ENCODE peak calls at places on chromosomes 12 and 14, in five cellular contexts. I is lung; N is CD4-positive, CD25-positive, alpha-beta regulatory T cell; R is tibial artery; U is fibroblast of lung. H is an unnamed sample.

GRCh38 chr12:52828156-52829090 is 5.7 kb downstream of the KRT79 start:
- DNase-seq in N (no peak), I (no peak), R (no peak), U (no peak), H (no peak)

GRCh38 chr12:120365675-120366340 is 3.2 kb downstream of the MSI1 start:
- DNase-seq in I (peak), U (no peak), R (no peak), N (no peak), H (no peak)

GRCh38 chr12:110579889-110580253 is 3.2 kb downstream of the PPTC7 start:
- DNase-seq in U (no peak), I (no peak), R (no peak), N (no peak), H (no peak)

GRCh38 chr14:67574806-67575205 is 25.3 kb downstream of the PIGH start:
- DNase-seq in U (no peak), I (no peak), R (no peak), N (no peak), H (no peak)

GRCh38 chr14:20477211-20477876 is 8.1 kb downstream of the PNP start:
- DNase-seq in N (peak), R (peak), I (peak), U (peak), H (no peak)

GRCh38 chr12:101001669-101002068 is 207.1 kb downstream of the ANO4 start:
- DNase-seq in N (no peak), R (no peak), U (no peak), I (no peak), H (no peak)

GRCh38 chr14:92945544-92945943 is 22.6 kb downstream of the CHGA start:
- DNase-seq in I (no peak), N (no peak), R (no peak), U (no peak), H (no peak)

GRCh38 chr12:128817115-128818015 is 6.4 kb downstream of the SLC15A4 start:
- DNase-seq in U (peak), N (no peak), R (peak), I (no peak), H (no peak)

GRCh38 chr14:51552275-51552674 is 99.4 kb upstream of the FRMD6 start:
- DNase-seq in U (no peak), I (no peak), N (no peak), R (no peak), H (no peak)

GRCh38 chr14:26394114-26394855 is 203.5 kb downstream of the NOVA1 start:
- DNase-seq in N (no peak), U (peak), I (no peak), R (no peak), H (no peak)

GRCh38 chr12:79935624-79936040 is 735 bp upstream of the PPP1R12A start:
- DNase-seq in R (no peak), N (peak), U (peak), I (no peak), H (peak)

GRCh38 chr12:92074889-92075288 is 70.8 kb downstream of the BTG1 start:
- DNase-seq in I (no peak), N (no peak), U (no peak), R (no peak), H (no peak)

GRCh38 chr12:6285063-6285477 is 25.4 kb upstream of the PLEKHG6 start:
- DNase-seq in U (peak), R (peak), N (peak), I (peak), H (peak)

GRCh38 chr12:112261559-112261958 is 120.7 kb downstream of the HECTD4 start:
- DNase-seq in I (no peak), U (no peak), R (no peak), N (no peak), H (peak)

GRCh38 chr12:53299101-53299453 is 418 bp upstream of the MYG1 start:
- DNase-seq in N (no peak), U (peak), R (no peak), I (peak), H (no peak)

GRCh38 chr14:63881926-63882325 is 29.1 kb downstream of the SYNE2 start:
- DNase-seq in I (no peak), R (peak), U (no peak), N (no peak), H (no peak)

GRCh38 chr12:14774944-14775651 is 28.2 kb downstream of the WBP11 start:
- DNase-seq in I (peak), U (peak), R (peak), N (peak), H (no peak)

GRCh38 chr14:97219356-97220017 is 422.3 kb downstream of the VRK1 start:
- DNase-seq in I (no peak), U (no peak), N (peak), R (no peak), H (no peak)

GRCh38 chr12:92759634-92760268 is 57.0 kb downstream of the PLEKHG7 start:
- DNase-seq in R (no peak), U (peak), I (no peak), N (no peak), H (no peak)

GRCh38 chr12:107718606-107719005 is 33.0 kb downstream of the PWP1 start:
- DNase-seq in R (no peak), N (no peak), I (no peak), U (no peak), H (no peak)

GRCh38 chr14:65222434-65222833 is 120.1 kb upstream of the MAX start:
- DNase-seq in I (peak), R (no peak), U (peak), N (peak), H (peak)

GRCh38 chr14:106507354-106507753 is 981.0 kb downstream of the TMEM121 start:
- DNase-seq in N (no peak), U (no peak), R (no peak), I (no peak), H (no peak)

GRCh38 chr12:24823808-24824515 is 124.9 kb downstream of the BCAT1 start:
- DNase-seq in N (no peak), R (no peak), U (no peak), I (no peak), H (no peak)

GRCh38 chr14:98186140-98186539 is 1085.9 kb downstream of the BCL11B start:
- DNase-seq in U (peak), I (no peak), N (no peak), R (no peak), H (no peak)

GRCh38 chr12:120719072-120719471 is 6.6 kb upstream of the ACADS start:
- DNase-seq in R (no peak), U (no peak), I (no peak), N (peak), H (no peak)

GRCh38 chr12:46938071-46938678 is 112.4 kb upstream of the SLC38A4 start:
- DNase-seq in U (peak), R (no peak), N (no peak), I (no peak), H (no peak)

GRCh38 chr12:105955976-105956375 is 182.8 kb downstream of the NUAK1 start:
- DNase-seq in U (no peak), R (no peak), I (no peak), N (no peak), H (no peak)

GRCh38 chr14:101889898-101890297 is 74.5 kb upstream of the DYNC1H1 start:
- DNase-seq in R (no peak), I (no peak), U (no peak), N (peak), H (no peak)

GRCh38 chr12:42770261-42770660 is 180.7 kb upstream of the PRICKLE1 start:
- DNase-seq in U (no peak), N (no peak), R (no peak), I (no peak), H (no peak)

GRCh38 chr12:106760184-106760531 is 14.3 kb upstream of the RIC8B start:
- DNase-seq in N (peak), U (peak), I (peak), R (no peak), H (no peak)

GRCh38 chr12:60106207-60106606 is 510.4 kb downstream of the SLC16A7 start:
- DNase-seq in N (no peak), U (peak), I (no peak), R (no peak), H (no peak)

GRCh38 chr14:22614240-22614799 is 16.2 kb downstream of the ABHD4 start:
- DNase-seq in N (no peak), U (peak), I (no peak), R (no peak), H (no peak)

DNA sequence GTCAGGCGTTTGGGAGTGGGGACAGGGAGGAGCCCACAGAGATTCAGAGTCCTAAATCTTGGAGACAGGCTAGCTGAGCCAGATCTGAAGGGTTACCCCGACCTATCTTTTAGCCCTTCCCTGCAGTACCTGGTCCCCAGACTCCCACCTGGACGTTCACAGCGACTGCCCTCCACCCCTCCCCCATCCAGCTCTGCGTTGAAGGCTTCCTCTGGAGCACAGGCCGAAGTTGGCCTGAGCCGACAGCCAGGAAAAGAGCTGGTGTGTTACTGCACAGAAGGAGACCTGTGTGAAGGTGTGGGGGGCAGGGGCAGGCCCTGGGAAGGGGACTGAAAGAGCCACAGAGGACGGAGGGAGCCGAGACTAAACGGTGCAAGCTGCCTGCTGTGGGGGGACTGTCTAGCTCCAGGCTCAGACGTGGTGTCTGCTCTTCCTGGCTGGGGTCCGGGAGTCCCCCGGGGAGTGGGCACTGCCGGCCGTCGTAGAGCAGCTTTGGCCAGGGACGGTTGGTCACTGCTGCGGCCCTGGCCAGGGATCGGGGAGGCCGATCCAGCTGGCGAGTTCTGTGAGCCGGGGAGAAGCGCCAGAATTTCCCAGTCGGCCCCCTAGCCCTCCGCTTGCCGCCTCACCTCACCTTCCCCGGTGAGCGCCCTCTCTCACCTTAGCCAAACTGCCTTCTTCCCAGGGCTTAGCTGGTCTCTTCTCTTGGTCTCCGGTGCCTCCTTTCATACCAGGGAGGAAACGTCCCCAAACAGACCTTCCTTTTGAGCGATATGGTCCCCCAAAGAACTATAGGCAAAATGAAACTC is 869 bp upstream of the COL2A1 start:
- DNase-seq in I (no peak), R (no peak), N (no peak), U (no peak), H (no peak)
- H3K4me3 ChIP-seq in I (no peak), R (no peak), N (no peak), U (no peak), H (peak)

DNA sequence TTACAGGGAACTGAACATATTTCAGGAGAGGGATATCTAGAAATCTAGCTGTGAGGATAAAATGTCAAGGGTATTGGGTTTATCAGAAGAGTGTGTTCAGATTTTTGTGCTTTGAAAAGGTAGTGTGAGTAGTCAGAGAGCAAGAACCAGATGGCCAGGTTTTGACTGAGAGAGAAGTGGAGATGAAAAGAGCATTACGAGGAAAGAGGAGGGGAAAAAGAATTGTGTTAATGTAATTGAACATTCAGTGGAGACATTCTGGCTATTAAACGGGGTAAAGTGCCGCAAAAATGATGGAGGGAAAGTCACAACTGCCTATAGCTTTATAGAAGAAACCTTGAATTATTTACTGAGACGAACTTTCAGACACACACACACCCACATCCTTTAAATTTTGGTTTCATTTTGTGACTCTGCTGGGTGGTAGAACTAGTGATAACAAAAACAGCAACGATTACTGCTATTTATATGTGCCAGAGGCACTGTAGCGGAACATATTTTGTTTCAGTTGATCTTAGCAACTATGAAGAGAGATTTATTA is 213.6 kb downstream of the ERC1 start:
- DNase-seq in I (no peak), N (peak), R (no peak), U (peak), H (no peak)
- H3K4me3 ChIP-seq in I (no peak), N (peak), R (peak), U (peak), H (peak)

DNA sequence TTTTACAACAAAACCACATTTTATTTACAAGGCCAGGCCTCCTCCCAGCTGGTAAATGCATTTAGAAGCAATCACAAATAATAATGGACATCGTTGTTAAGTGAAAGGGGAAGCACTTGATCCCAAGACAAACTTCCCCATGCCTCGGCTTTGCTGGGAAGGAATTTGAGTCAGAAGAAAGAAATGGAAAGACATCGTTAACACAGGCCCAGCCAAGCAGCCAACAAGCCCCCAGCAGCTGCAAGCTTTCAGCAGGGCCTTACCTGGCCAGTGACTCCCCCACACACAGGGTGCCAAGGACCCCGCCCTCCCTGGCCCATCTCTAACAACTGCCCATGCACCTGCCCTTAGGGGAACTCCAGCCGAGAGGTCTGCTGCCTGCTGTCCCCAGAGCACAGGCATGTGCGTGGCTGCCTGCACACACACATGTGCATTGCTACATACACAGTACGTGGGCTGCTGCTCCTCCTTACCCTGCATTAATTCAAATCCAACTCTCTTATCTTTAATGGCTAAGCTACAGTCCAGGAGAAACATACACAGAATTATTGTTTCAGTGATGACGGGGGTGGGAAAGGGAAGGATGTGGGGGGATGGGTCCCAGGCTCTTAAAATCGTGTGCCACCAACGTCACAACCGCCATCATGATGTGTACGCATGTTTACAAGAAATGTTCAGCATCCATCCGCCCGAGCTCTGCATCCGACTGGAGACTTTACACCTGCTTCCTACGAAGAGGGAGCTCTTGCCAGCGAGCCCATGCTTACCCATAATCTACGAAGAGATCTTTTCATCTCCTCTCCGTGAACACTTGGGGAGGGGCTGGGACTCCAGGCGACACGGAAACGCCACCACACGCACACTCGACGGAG is 9.8 kb downstream of the BCL11B start:
- DNase-seq in R (no peak), N (peak), I (no peak), U (no peak), H (no peak)
- H3K4me3 ChIP-seq in R (no peak), N (peak), I (no peak), U (no peak), H (no peak)

GRCh38 chr14:100725587-100726387 is 905 bp upstream of the DLK1 start:
- DNase-seq in U (no peak), N (no peak), R (no peak), I (no peak), H (no peak)
- H3K4me3 ChIP-seq in U (no peak), N (no peak), R (no peak), I (no peak), H (no peak)

GRCh38 chr12:15824516-15824915 is 35.3 kb upstream of the EPS8 start:
- DNase-seq in R (no peak), I (no peak), N (no peak), U (no peak), H (no peak)
- H3K4me3 ChIP-seq in R (no peak), I (no peak), N (no peak), U (no peak), H (no peak)

DNA sequence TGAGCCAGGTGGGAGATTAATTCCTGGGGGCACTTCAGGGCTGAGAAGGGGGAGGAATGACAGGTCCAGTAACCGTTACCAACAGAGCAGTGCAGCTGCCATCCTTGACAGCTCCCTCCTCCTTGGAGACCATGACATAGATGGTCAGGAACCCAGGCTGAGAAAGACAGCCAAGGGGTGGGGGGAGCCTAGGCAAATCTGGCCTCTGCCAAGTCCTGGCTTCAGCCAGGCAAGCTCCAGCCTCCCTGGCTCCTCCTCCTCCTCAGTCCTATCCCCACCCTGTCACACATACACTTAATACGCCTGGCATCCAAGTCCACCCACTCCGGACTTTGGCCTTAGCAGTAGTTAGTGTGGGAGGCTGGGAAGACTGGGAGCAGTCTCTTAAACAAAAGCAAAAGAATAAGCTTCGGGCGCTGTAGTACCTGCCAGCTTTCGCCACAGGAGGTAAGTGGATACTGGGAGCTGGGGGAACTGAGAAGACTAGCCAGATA is at the start of gene RDH5:
- DNase-seq in R (peak), N (no peak), I (no peak), U (peak), H (peak)
- H3K4me3 ChIP-seq in R (peak), N (no peak), I (no peak), U (peak), H (no peak)

GRCh38 chr12:48717252-48717695 is 767 bp upstream of the CCNT1 start:
- DNase-seq in R (no peak), N (peak), I (no peak), U (no peak), H (no peak)
- H3K4me3 ChIP-seq in R (peak), N (peak), I (peak), U (peak), H (peak)

GRCh38 chr12:65881348-65881961 is 57.2 kb downstream of the HMGA2 start:
- DNase-seq in R (peak), U (peak), I (no peak), N (no peak), H (no peak)

GRCh38 chr12:65878540-65878939 is 54.3 kb downstream of the HMGA2 start:
- DNase-seq in I (no peak), N (no peak), R (no peak), U (peak), H (no peak)

GRCh38 chr12:65881965-65882413 is 57.7 kb downstream of the HMGA2 start:
- DNase-seq in R (peak), N (no peak), U (peak), I (peak), H (no peak)

GRCh38 chr12:65877836-65878235 is 53.6 kb downstream of the HMGA2 start:
- DNase-seq in I (no peak), U (no peak), N (no peak), R (no peak), H (no peak)

DNA sequence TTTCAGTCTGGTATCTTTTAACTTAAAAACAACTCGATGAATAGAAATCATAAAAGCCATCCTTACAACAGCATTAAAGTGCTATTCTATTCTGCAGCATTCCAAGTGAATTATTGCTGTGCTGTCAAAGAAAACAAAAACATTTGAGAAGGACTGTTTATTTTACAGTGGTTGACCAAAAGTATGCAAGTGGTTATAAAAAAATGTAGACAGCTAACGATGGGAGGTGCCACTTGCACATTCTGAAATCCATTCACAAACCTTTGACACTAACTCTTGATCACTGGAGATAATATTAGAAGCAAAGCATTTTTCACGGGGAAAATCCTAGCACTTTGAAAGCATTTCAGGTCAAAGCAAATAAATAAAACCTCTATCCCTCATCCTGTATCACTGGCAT is 55.6 kb downstream of the HMGA2 start:
- DNase-seq in N (no peak), R (no peak), I (no peak), U (peak), H (no peak)
- H3K4me3 ChIP-seq in N (no peak), R (no peak), I (no peak), U (peak), H (no peak)

GRCh38 chr14:54866588-54866987 is 36.0 kb downstream of the GCH1 start:
- DNase-seq in N (no peak), R (no peak), I (no peak), U (no peak), H (no peak)
- H3K4me3 ChIP-seq in N (no peak), R (no peak), I (no peak), U (no peak), H (no peak)

GRCh38 chr12:639988-640387 is 23.3 kb downstream of the NINJ2 start:
- DNase-seq in I (no peak), R (no peak), U (no peak), N (no peak), H (no peak)
- H3K4me3 ChIP-seq in I (no peak), R (no peak), U (no peak), N (no peak), H (no peak)

H was measured in WERI-Rb-1.